ENCODE peak calls at places on chromosomes 11 and 22, in five cellular contexts. U, R, A, F and D are unnamed samples.

GRCh38 chr11:122207505-122207904 is 91.5 kb upstream of the BLID start:
- DNase-seq in F (no peak), A (peak), R (no peak), U (no peak), D (no peak)

GRCh38 chr11:103532133-103532788 is 423.0 kb downstream of the DYNC2H1 start:
- DNase-seq in F (no peak), A (peak), U (no peak), R (no peak), D (no peak)

GRCh38 chr11:120719348-120719747 is 207.8 kb downstream of the GRIK4 start:
- DNase-seq in A (peak), U (no peak), F (no peak), R (no peak), D (no peak)

GRCh38 chr11:101390539-101390938 is 193.3 kb downstream of the TRPC6 start:
- DNase-seq in U (no peak), F (no peak), A (peak), R (no peak), D (no peak)

GRCh38 chr11:65442952-65443351 is 20.4 kb downstream of the NEAT1 start:
- DNase-seq in U (no peak), A (peak), F (no peak), R (no peak), D (no peak)

GRCh38 chr11:77107950-77108349 is 5.3 kb downstream of the OMP start:
- DNase-seq in F (no peak), U (no peak), R (peak), A (peak), D (no peak)

GRCh38 chr11:73759520-73760065 is 1.3 kb downstream of the RAB6A start:
- DNase-seq in A (peak), U (no peak), R (no peak), F (no peak), D (peak)

GRCh38 chr11:71269603-71270511 is 17.5 kb upstream of the SHANK2 start:
- DNase-seq in F (no peak), A (no peak), R (no peak), U (no peak), D (no peak)

GRCh38 chr11:27234043-27234668 is 128.9 kb downstream of the CCDC34 start:
- DNase-seq in F (peak), A (peak), R (peak), U (no peak), D (no peak)

GRCh38 chr11:27296406-27296994 is 66.5 kb downstream of the CCDC34 start:
- DNase-seq in R (peak), A (peak), U (peak), F (no peak), D (peak)

GRCh38 chr22:45671051-45671782 is 417 bp upstream of the ATXN10 start:
- DNase-seq in A (no peak), F (no peak), U (no peak), R (no peak), D (peak)

GRCh38 chr11:61505106-61505505 is 3.4 kb upstream of the LRRC10B start:
- DNase-seq in F (no peak), A (no peak), U (no peak), R (no peak), D (no peak)

GRCh38 chr11:69217276-69218105 is 61.8 kb downstream of the SMIM38 start:
- DNase-seq in U (no peak), R (no peak), F (no peak), A (no peak), D (peak)

GRCh38 chr11:133803026-133803425 is 42.3 kb downstream of the SPATA19 start:
- DNase-seq in A (no peak), F (no peak), U (no peak), R (peak), D (no peak)

GRCh38 chr11:75351541-75352416 is at the start of gene ARRB1:
- DNase-seq in A (no peak), R (peak), F (no peak), U (peak), D (peak)

DNA sequence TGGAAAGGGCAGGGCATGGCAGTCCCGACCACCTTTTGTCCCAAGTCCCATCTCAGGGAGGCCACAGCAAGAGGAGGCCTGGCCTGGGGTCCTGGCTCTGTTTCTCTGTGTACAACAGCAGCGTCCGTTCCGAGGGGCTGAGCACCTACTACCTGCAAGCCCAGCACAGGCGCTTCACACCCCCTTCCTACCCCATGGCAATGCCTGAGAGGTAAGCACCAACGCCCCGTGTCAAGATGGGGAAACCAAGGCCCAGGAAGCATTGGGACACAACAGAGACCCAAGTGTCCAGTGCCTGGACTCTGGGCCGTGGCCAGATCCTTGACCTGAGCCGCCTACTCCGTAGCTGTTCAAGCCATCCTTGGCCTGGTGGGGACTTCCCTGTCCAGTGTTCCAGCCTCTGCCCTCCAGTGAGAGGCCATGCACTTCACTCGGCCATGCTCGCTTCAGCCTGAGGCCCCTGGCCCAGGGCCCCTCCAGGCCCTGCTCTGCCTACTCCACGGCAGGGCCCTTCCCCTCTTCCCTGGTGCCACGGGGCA is 14.3 kb upstream of the TCF20 start:
- DNase-seq in F (no peak), U (no peak), R (no peak), A (no peak), D (no peak)
- TF ChIP-seq MXI1 in F (no peak), U (no peak), R (no peak), A (no peak), D (no peak)

GRCh38 chr22:34236527-34236926 is 316.3 kb upstream of the LARGE1 start:
- DNase-seq in A (no peak), U (no peak), R (no peak), F (no peak), D (no peak)
- TF ChIP-seq MXI1 in A (no peak), U (no peak), R (no peak), F (no peak), D (no peak)

GRCh38 chr22:26318975-26319374 is 110.1 kb upstream of the ASPHD2 start:
- DNase-seq in R (peak), A (no peak), F (no peak), U (peak), D (no peak)
- TF ChIP-seq MXI1 in R (no peak), A (no peak), F (no peak), U (no peak), D (no peak)

GRCh38 chr11:116473236-116473769 is 299.5 kb downstream of the BUD13 start:
- DNase-seq in R (no peak), F (no peak), A (no peak), U (no peak), D (peak)
- TF ChIP-seq MXI1 in R (no peak), F (no peak), A (no peak), U (no peak), D (no peak)

DNA sequence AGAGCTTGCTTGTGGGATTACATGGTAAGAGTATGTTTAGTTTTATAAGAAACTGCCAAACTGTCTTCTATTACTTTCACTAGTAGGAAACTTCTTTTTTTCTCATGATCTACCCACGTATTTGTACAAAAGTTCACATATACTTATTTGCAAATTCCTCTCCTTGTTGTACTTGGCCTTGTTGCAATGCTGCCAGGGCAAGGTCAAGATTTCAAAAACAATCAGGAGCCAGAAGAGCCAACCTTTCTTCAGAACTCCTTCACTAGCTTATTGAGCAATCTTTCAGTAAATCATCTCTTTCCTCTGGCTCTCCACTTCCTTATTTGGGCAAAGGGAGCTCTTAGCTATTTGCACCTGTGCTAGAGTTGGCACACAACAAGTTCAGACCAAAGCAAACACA is 9.7 kb downstream of the SRSF8 start:
- DNase-seq in A (peak), U (no peak), R (no peak), F (no peak), D (no peak)
- TF ChIP-seq MXI1 in A (no peak), U (no peak), R (no peak), F (no peak), D (no peak)

GRCh38 chr11:108324587-108324986 is 101.7 kb downstream of the ATM start:
- DNase-seq in R (no peak), U (no peak), F (no peak), A (peak), D (no peak)
- TF ChIP-seq MXI1 in R (no peak), U (no peak), F (no peak), A (no peak), D (no peak)

GRCh38 chr11:19842505-19842904 is 129.9 kb downstream of the NAV2 start:
- DNase-seq in U (no peak), F (no peak), A (no peak), R (no peak), D (no peak)

GRCh38 chr11:19844806-19845205 is 132.2 kb downstream of the NAV2 start:
- DNase-seq in A (no peak), U (no peak), R (no peak), F (no peak), D (no peak)

GRCh38 chr11:19845633-19846032 is 133.0 kb downstream of the NAV2 start:
- DNase-seq in U (no peak), A (no peak), F (no peak), R (no peak), D (no peak)

GRCh38 chr11:19843106-19843505 is 130.5 kb downstream of the NAV2 start:
- DNase-seq in R (no peak), A (no peak), F (no peak), U (no peak), D (no peak)

GRCh38 chr11:19844012-19844411 is 131.4 kb downstream of the NAV2 start:
- DNase-seq in U (no peak), F (no peak), A (no peak), R (no peak), D (no peak)
- TF ChIP-seq MXI1 in U (no peak), F (no peak), A (no peak), R (no peak), D (peak)

DNA sequence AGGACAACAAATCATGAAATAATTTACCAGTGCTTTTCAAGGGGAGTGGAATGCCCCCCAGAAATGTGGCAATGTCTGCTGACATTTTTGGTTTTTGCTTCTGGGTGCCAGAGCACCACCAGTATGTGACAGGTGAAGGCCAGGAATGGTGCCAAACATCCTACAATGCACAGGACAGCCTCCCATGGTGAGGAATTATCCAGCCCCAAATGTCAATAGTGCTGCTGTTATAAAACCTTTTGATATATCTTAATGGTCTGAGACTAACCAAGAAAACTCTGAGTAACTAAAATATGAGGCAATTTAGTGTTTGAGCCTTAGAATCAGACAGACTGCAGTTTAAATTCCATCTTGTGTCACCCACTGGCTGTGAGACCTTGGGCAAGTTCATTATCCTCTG is 69.6 kb downstream of the AMBRA1 start:
- DNase-seq in A (no peak), R (no peak), F (no peak), U (no peak), D (no peak)
- TF ChIP-seq MXI1 in A (no peak), R (no peak), F (no peak), U (no peak), D (no peak)

GRCh38 chr11:7088921-7089320 is at the start of gene RBMXL2:
- DNase-seq in A (no peak), R (no peak), F (no peak), U (no peak), D (peak)

GRCh38 chr11:7089328-7090251 is 792 bp downstream of the RBMXL2 start:
- DNase-seq in R (no peak), F (no peak), A (no peak), U (no peak), D (peak)
- TF ChIP-seq MXI1 in R (no peak), F (no peak), A (no peak), U (no peak), D (no peak)

GRCh38 chr11:11016123-11016522 is 158.3 kb upstream of the ZBED5 start:
- DNase-seq in F (no peak), U (no peak), R (no peak), A (no peak), D (no peak)

GRCh38 chr11:11011617-11012016 is 153.8 kb upstream of the ZBED5 start:
- DNase-seq in F (no peak), U (no peak), A (no peak), R (no peak), D (no peak)

GRCh38 chr11:11010624-11011127 is 152.8 kb upstream of the ZBED5 start:
- DNase-seq in F (no peak), R (peak), A (peak), U (no peak), D (peak)
- TF ChIP-seq MXI1 in F (no peak), R (no peak), A (no peak), U (no peak), D (no peak)